ENCODE peak calls at places on chromosome 9, in four cellular contexts. One of them, this sample, is unnamed.

GRCh38 chr9:101457003-101457402 is 21.4 kb upstream of the ALDOB start:
- DNase-seq in pancreas: no peak
- DNase-seq in effector memory CD4-positive, alpha-beta T cell: no peak
- DNase-seq in tibial nerve: no peak
- DNase-seq in this sample: no peak

GRCh38 chr9:34985311-34985899 is 4.1 kb upstream of the DNAJB5 start:
- DNase-seq in tibial nerve: peak; percentile 73
- DNase-seq in pancreas: peak; percentile 49
- DNase-seq in effector memory CD4-positive, alpha-beta T cell: peak; percentile 54
- DNase-seq in this sample: peak; percentile 62

GRCh38 chr9:108746864-108747263 is 108.9 kb downstream of the ACTL7B start:
- DNase-seq in tibial nerve: no peak
- DNase-seq in pancreas: no peak
- DNase-seq in effector memory CD4-positive, alpha-beta T cell: no peak
- DNase-seq in this sample: no peak

GRCh38 chr9:100063185-100063584 is 35.6 kb downstream of the ERP44 start:
- DNase-seq in tibial nerve: no peak
- DNase-seq in effector memory CD4-positive, alpha-beta T cell: no peak
- DNase-seq in pancreas: no peak
- DNase-seq in this sample: no peak

GRCh38 chr9:37908698-37909186 is 4.8 kb upstream of the SLC25A51 start:
- DNase-seq in effector memory CD4-positive, alpha-beta T cell: no peak
- DNase-seq in tibial nerve: peak; percentile 25
- DNase-seq in pancreas: no peak
- DNase-seq in this sample: no peak

GRCh38 chr9:92763721-92764380 is 782 bp downstream of the BICD2 start:
- DNase-seq in effector memory CD4-positive, alpha-beta T cell: peak; percentile 33
- DNase-seq in tibial nerve: no peak
- DNase-seq in pancreas: peak; percentile 52
- DNase-seq in this sample: peak; percentile 76

GRCh38 chr9:90002299-90003045 is 397.7 kb downstream of the GADD45G start:
- DNase-seq in effector memory CD4-positive, alpha-beta T cell: no peak
- DNase-seq in pancreas: no peak
- DNase-seq in tibial nerve: no peak
- DNase-seq in this sample: no peak

GRCh38 chr9:87581949-87582637 is 84.4 kb downstream of the DAPK1 start:
- DNase-seq in tibial nerve: no peak
- DNase-seq in effector memory CD4-positive, alpha-beta T cell: no peak
- DNase-seq in pancreas: no peak
- DNase-seq in this sample: no peak

GRCh38 chr9:115930472-115930871 is 223.1 kb upstream of the PAPPA start:
- DNase-seq in effector memory CD4-positive, alpha-beta T cell: no peak
- DNase-seq in tibial nerve: no peak
- DNase-seq in pancreas: no peak
- DNase-seq in this sample: no peak

GRCh38 chr9:133661846-133662636 is 25.9 kb downstream of the DBH start:
- DNase-seq in tibial nerve: no peak
- DNase-seq in pancreas: no peak
- DNase-seq in effector memory CD4-positive, alpha-beta T cell: no peak
- DNase-seq in this sample: peak; percentile 16

GRCh38 chr9:126033318-126033717 is 286.1 kb downstream of the PBX3 start:
- DNase-seq in pancreas: no peak
- DNase-seq in tibial nerve: no peak
- DNase-seq in effector memory CD4-positive, alpha-beta T cell: no peak
- DNase-seq in this sample: no peak

GRCh38 chr9:12554636-12555035 is 138.5 kb upstream of the TYRP1 start:
- DNase-seq in effector memory CD4-positive, alpha-beta T cell: no peak
- DNase-seq in pancreas: no peak
- DNase-seq in tibial nerve: no peak
- DNase-seq in this sample: no peak

GRCh38 chr9:105118646-105119045 is 125.8 kb upstream of the SLC44A1 start:
- DNase-seq in pancreas: no peak
- DNase-seq in tibial nerve: no peak
- DNase-seq in effector memory CD4-positive, alpha-beta T cell: no peak
- DNase-seq in this sample: no peak

GRCh38 chr9:98228392-98229089 is 26.9 kb downstream of the TBC1D2 start:
- DNase-seq in tibial nerve: no peak
- DNase-seq in effector memory CD4-positive, alpha-beta T cell: no peak
- DNase-seq in pancreas: no peak
- DNase-seq in this sample: no peak

GRCh38 chr9:38338359-38339014 is 54.0 kb upstream of the ALDH1B1 start:
- DNase-seq in tibial nerve: no peak
- DNase-seq in pancreas: no peak
- DNase-seq in effector memory CD4-positive, alpha-beta T cell: no peak
- DNase-seq in this sample: no peak

GRCh38 chr9:69397384-69398214 is 72.6 kb downstream of the ENTREP1 start:
- DNase-seq in effector memory CD4-positive, alpha-beta T cell: no peak
- DNase-seq in pancreas: no peak
- DNase-seq in tibial nerve: no peak
- DNase-seq in this sample: no peak

GRCh38 chr9:108444400-108445358 is 411.1 kb downstream of the ACTL7B start:
- DNase-seq in tibial nerve: peak; percentile 14
- DNase-seq in pancreas: no peak
- DNase-seq in effector memory CD4-positive, alpha-beta T cell: no peak
- DNase-seq in this sample: no peak

GRCh38 chr9:68949271-68950000 is 64.5 kb downstream of the PRKACG start:
- DNase-seq in tibial nerve: no peak
- DNase-seq in pancreas: peak; percentile 29
- DNase-seq in effector memory CD4-positive, alpha-beta T cell: no peak
- DNase-seq in this sample: peak; percentile 24

GRCh38 chr9:94084314-94084713 is at the start of gene PTPDC1:
- DNase-seq in pancreas: no peak
- DNase-seq in tibial nerve: peak; percentile 37
- DNase-seq in effector memory CD4-positive, alpha-beta T cell: no peak
- DNase-seq in this sample: no peak

GRCh38 chr9:127051881-127052595 is 70.4 kb downstream of the ANGPTL2 start:
- DNase-seq in effector memory CD4-positive, alpha-beta T cell: no peak
- DNase-seq in pancreas: no peak
- DNase-seq in tibial nerve: no peak
- DNase-seq in this sample: no peak

GRCh38 chr9:7008411-7008810 is 250.6 kb downstream of the KDM4C start:
- DNase-seq in effector memory CD4-positive, alpha-beta T cell: no peak
- DNase-seq in tibial nerve: peak; percentile 13
- DNase-seq in pancreas: no peak
- DNase-seq in this sample: no peak

GRCh38 chr9:126534431-126535186 is 79.1 kb upstream of the LMX1B start:
- DNase-seq in effector memory CD4-positive, alpha-beta T cell: no peak
- DNase-seq in tibial nerve: no peak
- DNase-seq in pancreas: no peak
- DNase-seq in this sample: no peak

GRCh38 chr9:8856686-8857329 is 1057.2 kb upstream of the DMAC1 start:
- DNase-seq in effector memory CD4-positive, alpha-beta T cell: no peak
- DNase-seq in tibial nerve: no peak
- DNase-seq in pancreas: no peak
- DNase-seq in this sample: no peak

GRCh38 chr9:21904776-21905175 is 89.4 kb downstream of the CDKN2A start:
- DNase-seq in effector memory CD4-positive, alpha-beta T cell: no peak
- DNase-seq in tibial nerve: no peak
- DNase-seq in pancreas: no peak
- DNase-seq in this sample: no peak

GRCh38 chr9:21903380-21903965 is 90.7 kb downstream of the CDKN2A start:
- DNase-seq in effector memory CD4-positive, alpha-beta T cell: no peak
- DNase-seq in tibial nerve: no peak
- DNase-seq in pancreas: no peak
- DNase-seq in this sample: no peak

GRCh38 chr9:21904371-21904770 is 89.8 kb downstream of the CDKN2A start:
- DNase-seq in tibial nerve: no peak
- DNase-seq in effector memory CD4-positive, alpha-beta T cell: no peak
- DNase-seq in pancreas: no peak
- DNase-seq in this sample: no peak

GRCh38 chr9:21906878-21907277 is 87.3 kb downstream of the CDKN2A start:
- DNase-seq in tibial nerve: no peak
- DNase-seq in effector memory CD4-positive, alpha-beta T cell: no peak
- DNase-seq in pancreas: no peak
- DNase-seq in this sample: no peak

GRCh38 chr9:21906213-21906612 is 88.0 kb downstream of the CDKN2A start:
- DNase-seq in tibial nerve: no peak
- DNase-seq in pancreas: no peak
- DNase-seq in effector memory CD4-positive, alpha-beta T cell: no peak
- DNase-seq in this sample: no peak
- H3K9me3 ChIP-seq in tibial nerve: peaks cover 91% of the 10 kb centered on the region
- H3K9me3 ChIP-seq in pancreas: no peaks in the 10 kb centered on the region
- H3K9me3 ChIP-seq in effector memory CD4-positive, alpha-beta T cell: peaks cover 5% of the 10 kb centered on the region
- H3K9me3 ChIP-seq in this sample: no peaks in the 10 kb centered on the region

GRCh38 chr9:95327239-95327865 is 9.8 kb upstream of the FANCC start:
- DNase-seq in pancreas: no peak
- DNase-seq in effector memory CD4-positive, alpha-beta T cell: no peak
- DNase-seq in tibial nerve: no peak
- DNase-seq in this sample: no peak
- H3K9me3 ChIP-seq in pancreas: no peaks in the 10 kb centered on the region
- H3K9me3 ChIP-seq in effector memory CD4-positive, alpha-beta T cell: no peaks in the 10 kb centered on the region
- H3K9me3 ChIP-seq in tibial nerve: peaks cover 6% of the 10 kb centered on the region
- H3K9me3 ChIP-seq in this sample: no peaks in the 10 kb centered on the region

GRCh38 chr9:114629563-114630090 is 18.5 kb downstream of the TMEM268 start:
- DNase-seq in effector memory CD4-positive, alpha-beta T cell: no peak
- DNase-seq in pancreas: no peak
- DNase-seq in tibial nerve: no peak
- DNase-seq in this sample: no peak

GRCh38 chr9:114624656-114625055 is 13.6 kb downstream of the TMEM268 start:
- DNase-seq in tibial nerve: no peak
- DNase-seq in pancreas: no peak
- DNase-seq in effector memory CD4-positive, alpha-beta T cell: no peak
- DNase-seq in this sample: no peak

GRCh38 chr9:114626415-114627029 is 15.4 kb downstream of the TMEM268 start:
- DNase-seq in pancreas: no peak
- DNase-seq in effector memory CD4-positive, alpha-beta T cell: no peak
- DNase-seq in tibial nerve: no peak
- DNase-seq in this sample: no peak

GRCh38 chr9:114631166-114631565 is 20.1 kb downstream of the TMEM268 start:
- DNase-seq in tibial nerve: no peak
- DNase-seq in pancreas: no peak
- DNase-seq in effector memory CD4-positive, alpha-beta T cell: no peak
- DNase-seq in this sample: no peak

DNA sequence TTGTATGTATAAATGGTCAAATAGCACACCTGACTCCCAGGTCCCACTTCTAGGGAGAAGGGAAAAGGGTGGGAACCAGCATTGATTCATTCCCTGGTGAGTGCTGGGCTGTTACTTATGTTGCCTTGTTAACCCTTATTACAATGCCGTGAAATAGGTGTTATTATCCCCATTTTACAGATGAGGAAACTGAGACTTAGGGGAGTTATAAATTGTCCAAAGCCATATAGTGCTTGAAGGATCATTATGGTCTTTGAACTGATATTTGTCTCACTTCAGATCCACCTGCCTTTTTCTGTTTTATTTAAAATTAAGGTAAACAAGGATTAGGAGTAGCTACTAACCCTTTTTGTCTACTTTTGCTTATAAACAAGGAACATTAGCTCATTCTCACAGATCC is 16.5 kb downstream of the TMEM268 start:
- DNase-seq in tibial nerve: no peak
- DNase-seq in pancreas: no peak
- DNase-seq in effector memory CD4-positive, alpha-beta T cell: no peak
- DNase-seq in this sample: no peak
- H3K9me3 ChIP-seq in tibial nerve: no peaks in the 10 kb centered on the region
- H3K9me3 ChIP-seq in pancreas: no peaks in the 10 kb centered on the region
- H3K9me3 ChIP-seq in effector memory CD4-positive, alpha-beta T cell: no peaks in the 10 kb centered on the region
- H3K9me3 ChIP-seq in this sample: no peaks in the 10 kb centered on the region

DNA sequence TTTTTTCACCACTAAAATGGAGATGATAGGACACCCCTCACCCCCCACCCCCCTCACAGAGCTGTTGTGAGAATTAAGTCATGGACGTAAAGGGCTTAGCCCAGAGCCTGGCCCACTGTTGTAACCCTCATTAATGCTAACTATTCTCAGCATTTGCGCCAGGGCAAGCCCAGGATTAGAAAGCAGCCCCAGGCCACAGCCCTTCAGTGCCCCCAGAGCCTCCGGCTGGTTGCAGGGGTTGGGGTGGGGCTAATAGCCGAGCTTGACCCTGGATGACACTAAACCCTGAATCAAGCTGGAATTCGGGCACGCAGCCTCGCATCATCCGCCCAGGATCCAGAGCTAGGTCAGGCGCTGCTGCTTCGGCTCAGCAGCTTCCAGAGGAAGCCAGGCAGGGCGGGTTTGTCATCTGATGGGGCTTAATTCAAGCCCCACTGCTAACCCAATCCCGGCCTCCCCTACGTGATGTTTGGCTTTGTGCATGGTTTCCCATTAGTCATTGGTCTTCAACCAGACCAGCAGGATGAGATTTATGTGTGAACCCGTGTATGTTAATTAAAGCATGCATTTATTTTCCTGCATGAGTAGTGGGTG is 1.2 kb upstream of the MEGF9 start:
- DNase-seq in effector memory CD4-positive, alpha-beta T cell: no peak
- DNase-seq in tibial nerve: peak; percentile 43
- DNase-seq in pancreas: no peak
- DNase-seq in this sample: peak; percentile 67
- H3K9me3 ChIP-seq in effector memory CD4-positive, alpha-beta T cell: no peaks in the 10 kb centered on the region
- H3K9me3 ChIP-seq in tibial nerve: no peaks in the 10 kb centered on the region
- H3K9me3 ChIP-seq in pancreas: no peaks in the 10 kb centered on the region
- H3K9me3 ChIP-seq in this sample: no peaks in the 10 kb centered on the region

GRCh38 chr9:135001526-135001925 is 83.8 kb upstream of the FCN1 start:
- DNase-seq in tibial nerve: no peak
- DNase-seq in effector memory CD4-positive, alpha-beta T cell: no peak
- DNase-seq in pancreas: no peak
- DNase-seq in this sample: no peak
- H3K9me3 ChIP-seq in tibial nerve: peaks cover 19% of the 10 kb centered on the region
- H3K9me3 ChIP-seq in effector memory CD4-positive, alpha-beta T cell: no peaks in the 10 kb centered on the region
- H3K9me3 ChIP-seq in pancreas: no peaks in the 10 kb centered on the region
- H3K9me3 ChIP-seq in this sample: peaks cover 7% of the 10 kb centered on the region

DNA sequence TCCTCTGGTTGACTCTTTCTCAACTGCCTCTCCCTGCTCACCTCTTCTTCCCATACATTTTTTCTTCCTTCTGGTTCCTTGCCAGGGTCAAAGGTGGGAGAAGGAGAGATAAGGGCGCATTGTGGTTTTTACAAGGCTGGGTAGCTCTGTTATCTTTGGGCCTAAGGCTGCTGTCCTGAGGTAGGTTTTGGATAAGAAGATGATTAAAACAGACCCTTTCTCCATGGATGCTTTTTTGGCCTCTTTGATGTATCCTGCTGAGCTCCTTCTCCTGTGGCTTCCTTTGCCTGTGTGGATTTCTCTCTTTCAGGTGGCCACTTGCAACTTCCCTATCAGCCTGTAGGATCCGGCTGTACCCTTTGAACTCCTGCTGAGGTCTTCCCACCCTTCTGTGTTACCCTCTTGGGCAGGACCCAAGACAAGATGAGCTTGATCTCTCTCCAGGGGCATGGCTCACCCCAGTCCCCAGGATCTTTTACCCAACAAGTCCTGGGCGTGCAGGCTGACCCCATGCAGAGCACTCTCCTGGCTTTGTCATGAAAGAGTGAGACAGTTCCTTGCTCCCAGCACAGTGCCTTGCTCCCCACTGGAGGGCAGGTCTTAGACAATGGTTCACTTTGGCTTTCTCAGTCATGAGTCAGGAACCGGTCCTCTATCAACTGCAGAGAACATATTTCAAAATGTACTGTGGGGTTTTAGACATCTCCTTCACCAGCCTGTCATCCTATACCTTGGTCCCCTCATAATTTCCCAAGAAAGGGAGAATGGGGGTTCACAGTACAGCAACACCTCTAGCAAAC is 197.9 kb downstream of the TLE4 start:
- DNase-seq in tibial nerve: no peak
- DNase-seq in pancreas: no peak
- DNase-seq in effector memory CD4-positive, alpha-beta T cell: no peak
- DNase-seq in this sample: no peak
- H3K9me3 ChIP-seq in tibial nerve: no peaks in the 10 kb centered on the region
- H3K9me3 ChIP-seq in pancreas: no peaks in the 10 kb centered on the region
- H3K9me3 ChIP-seq in effector memory CD4-positive, alpha-beta T cell: no peaks in the 10 kb centered on the region
- H3K9me3 ChIP-seq in this sample: no peaks in the 10 kb centered on the region